ENCODE peak calls at places on chromosome 18, in seven cellular contexts. G is body of pancreas; K is heart left ventricle; M is A549; O is adrenal gland; S is neural progenitor cell; Q is CD8-positive, alpha-beta T cell. Z is an unnamed sample. For H3K4me1, the result is how much of the 10 kb centered on the place peaks cover.

GRCh38 chr18:24014062-24014985 is at the start of gene TTC39C:
- DNase-seq in O (peak), Q (peak), M (peak), K (peak), S (peak), G (peak), Z (peak)

GRCh38 chr18:11504962-11505361 is 104.4 kb upstream of the SLC35G4 start:
- DNase-seq in M (no peak), K (no peak), Q (no peak), S (no peak), O (no peak), G (no peak), Z (no peak)

GRCh38 chr18:75070235-75070624 is 138.7 kb downstream of the PTGR3 start:
- DNase-seq in G (no peak), K (no peak), Q (no peak), O (no peak), M (no peak), S (no peak), Z (no peak)

GRCh38 chr18:45761512-45762114 is 37.6 kb downstream of the SLC14A1 start:
- DNase-seq in Q (no peak), S (no peak), O (no peak), M (no peak), G (no peak), K (no peak), Z (no peak)

GRCh38 chr18:61954347-61954746 is 61.5 kb upstream of the RNF152 start:
- DNase-seq in K (no peak), G (no peak), Q (no peak), O (no peak), S (no peak), M (no peak), Z (no peak)

GRCh38 chr18:55124078-55124477 is 164.8 kb upstream of the CCDC68 start:
- DNase-seq in G (no peak), M (no peak), Q (no peak), O (no peak), K (peak), S (no peak), Z (no peak)

GRCh38 chr18:40415821-40416220 is 1539.2 kb upstream of the PIK3C3 start:
- DNase-seq in K (no peak), Q (no peak), M (no peak), O (no peak), G (no peak), S (no peak), Z (no peak)

GRCh38 chr18:54690198-54690597 is 99.2 kb downstream of the DYNAP start:
- DNase-seq in O (no peak), K (no peak), G (no peak), S (no peak), Q (no peak), M (no peak), Z (no peak)

GRCh38 chr18:22032392-22032961 is 136.9 kb upstream of the GATA6 start:
- DNase-seq in S (peak), O (peak), G (no peak), M (peak), Q (no peak), K (no peak), Z (no peak)

GRCh38 chr18:9827211-9827855 is 58.4 kb upstream of the TXNDC2 start:
- DNase-seq in M (no peak), G (no peak), Q (no peak), S (no peak), O (no peak), K (no peak), Z (no peak)

GRCh38 chr18:28109781-28110460 is 67.0 kb downstream of the CDH2 start:
- DNase-seq in M (no peak), S (no peak), G (no peak), O (no peak), K (no peak), Q (no peak), Z (no peak)

GRCh38 chr18:59402432-59403090 is 43.5 kb upstream of the LMAN1 start:
- DNase-seq in S (peak), K (peak), O (peak), G (peak), Q (peak), M (peak), Z (peak)
- TF ChIP-seq CTCF in S (peak), K (peak), O (peak), G (peak), Q (peak), M (peak), Z (peak)

GRCh38 chr18:8605974-8606373 is 3.3 kb upstream of the RAB12 start:
- DNase-seq in Q (no peak), S (no peak), K (no peak), G (no peak), O (no peak), M (no peak), Z (no peak)

GRCh38 chr18:8603663-8604520 is 5.3 kb upstream of the RAB12 start:
- DNase-seq in G (no peak), M (no peak), K (no peak), O (no peak), S (no peak), Q (no peak), Z (no peak)

GRCh38 chr18:8602557-8602956 is 6.7 kb upstream of the RAB12 start:
- DNase-seq in M (no peak), Q (no peak), K (no peak), G (no peak), O (no peak), S (no peak), Z (no peak)

GRCh38 chr18:8602040-8602439 is 7.2 kb upstream of the RAB12 start:
- DNase-seq in Q (no peak), S (no peak), G (no peak), K (no peak), O (no peak), M (no peak), Z (no peak)

GRCh38 chr18:8601277-8602032 is 7.8 kb upstream of the RAB12 start:
- DNase-seq in M (no peak), K (no peak), S (no peak), O (no peak), G (no peak), Q (no peak), Z (no peak)
- H3K4me1 ChIP-seq in M (under half), K (under half), S (under half), O (under half), G (under half), Q (under half), Z (under half)

DNA sequence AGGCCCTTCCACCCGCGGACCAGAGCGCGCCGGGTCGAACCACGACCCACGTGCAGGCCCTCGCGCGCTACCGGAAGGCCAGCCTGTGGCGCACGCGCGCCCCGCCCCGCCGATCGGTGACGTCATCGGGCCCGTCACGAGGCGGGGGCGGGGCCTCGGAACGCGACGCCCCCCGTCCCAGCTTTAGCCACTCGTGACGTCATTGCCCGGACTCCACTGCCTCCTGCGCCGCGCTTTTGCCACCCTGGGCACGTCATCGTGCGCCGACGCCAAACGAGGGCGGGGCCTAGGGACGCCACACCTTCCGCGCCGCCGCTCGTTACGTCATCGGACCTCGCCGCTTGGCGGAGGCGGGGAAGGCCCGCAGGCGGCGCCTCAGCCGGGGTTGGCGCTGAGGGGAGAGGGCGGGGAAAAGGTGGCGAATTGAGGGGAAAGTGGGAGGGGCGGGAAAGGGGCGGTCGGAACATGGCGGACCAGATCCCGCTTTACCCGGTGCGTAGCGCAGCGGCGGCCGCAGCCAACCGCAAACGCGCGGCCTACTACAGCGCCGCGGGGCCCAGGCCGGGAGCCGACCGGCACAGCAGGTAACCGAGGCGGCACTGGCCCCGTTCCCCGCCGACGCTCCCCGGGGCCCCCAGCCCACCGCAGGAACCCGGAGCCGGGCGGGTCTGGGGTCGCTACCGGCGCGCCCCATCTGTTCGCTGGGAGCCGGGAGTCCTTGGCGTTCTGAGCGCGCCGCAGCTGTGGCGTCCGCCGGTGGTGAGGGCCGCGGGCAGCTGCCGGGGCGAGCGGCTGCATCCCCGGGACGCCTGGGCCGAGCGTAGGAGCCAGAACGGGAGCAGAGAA is at the start of gene ATP9B:
- DNase-seq in M (peak), Q (peak), S (peak), K (peak), O (peak), G (peak), Z (peak)
- TF ChIP-seq CTCF in M (no peak), Q (no peak), S (no peak), K (no peak), O (no peak), G (peak), Z (no peak)

GRCh38 chr18:48915621-48916425 is 34.9 kb downstream of the SMAD7 start:
- DNase-seq in O (no peak), S (no peak), Q (no peak), M (no peak), K (no peak), G (no peak), Z (no peak)
- H3K4me1 ChIP-seq in O (under half), S (under half), Q (under half), M (under half), K (under half), G (under half), Z (under half)